ENCODE peak calls at places on chromosome 6, in seven cellular contexts. One of them, this sample, is unnamed.

GRCh38 chr6:70210462-70210861 is 92.4 kb downstream of the COL9A1 start:
- DNase-seq in Peyer's patch: no peak
- DNase-seq in H9: no peak
- DNase-seq in neural crest cell: no peak
- DNase-seq in ovary: no peak
- DNase-seq in mesothelial cell of epicardium: no peak
- DNase-seq in lung: no peak
- DNase-seq in this sample: no peak

GRCh38 chr6:64254558-64254957 is 619.0 kb downstream of the PHF3 start:
- DNase-seq in H9: no peak
- DNase-seq in lung: no peak
- DNase-seq in Peyer's patch: no peak
- DNase-seq in mesothelial cell of epicardium: no peak
- DNase-seq in ovary: no peak
- DNase-seq in neural crest cell: no peak
- DNase-seq in this sample: no peak

GRCh38 chr6:44649365-44650025 is 262.0 kb downstream of the CDC5L start:
- DNase-seq in H9: no peak
- DNase-seq in mesothelial cell of epicardium: no peak
- DNase-seq in neural crest cell: no peak
- DNase-seq in ovary: no peak
- DNase-seq in lung: no peak
- DNase-seq in Peyer's patch: no peak
- DNase-seq in this sample: no peak

GRCh38 chr6:112311950-112312547 is 35.1 kb upstream of the RFPL4B start:
- DNase-seq in Peyer's patch: no peak
- DNase-seq in mesothelial cell of epicardium: no peak
- DNase-seq in H9: no peak
- DNase-seq in lung: no peak
- DNase-seq in ovary: no peak
- DNase-seq in neural crest cell: no peak
- DNase-seq in this sample: no peak

GRCh38 chr6:14274552-14275492 is 157.2 kb downstream of the CD83 start:
- DNase-seq in lung: no peak
- DNase-seq in mesothelial cell of epicardium: no peak
- DNase-seq in H9: peak
- DNase-seq in neural crest cell: no peak
- DNase-seq in Peyer's patch: no peak
- DNase-seq in ovary: no peak
- DNase-seq in this sample: peak

GRCh38 chr6:33955566-33955965 is 151.8 kb upstream of the MLN start:
- DNase-seq in H9: no peak
- DNase-seq in lung: no peak
- DNase-seq in mesothelial cell of epicardium: no peak
- DNase-seq in ovary: no peak
- DNase-seq in neural crest cell: no peak
- DNase-seq in Peyer's patch: no peak
- DNase-seq in this sample: no peak

GRCh38 chr6:11208267-11208666 is 24.2 kb downstream of the NEDD9 start:
- DNase-seq in Peyer's patch: no peak
- DNase-seq in lung: no peak
- DNase-seq in mesothelial cell of epicardium: no peak
- DNase-seq in H9: no peak
- DNase-seq in ovary: no peak
- DNase-seq in neural crest cell: no peak
- DNase-seq in this sample: no peak

GRCh38 chr6:155084431-155085123 is 89.5 kb downstream of the TIAM2 start:
- DNase-seq in lung: no peak
- DNase-seq in neural crest cell: no peak
- DNase-seq in Peyer's patch: no peak
- DNase-seq in ovary: no peak
- DNase-seq in mesothelial cell of epicardium: no peak
- DNase-seq in H9: no peak
- DNase-seq in this sample: no peak

GRCh38 chr6:54775586-54775985 is 71.0 kb upstream of the FAM83B start:
- DNase-seq in lung: no peak
- DNase-seq in ovary: no peak
- DNase-seq in H9: no peak
- DNase-seq in neural crest cell: no peak
- DNase-seq in Peyer's patch: no peak
- DNase-seq in mesothelial cell of epicardium: no peak
- DNase-seq in this sample: no peak

GRCh38 chr6:131995924-131996323 is 44.8 kb upstream of the CCN2 start:
- DNase-seq in H9: no peak
- DNase-seq in Peyer's patch: no peak
- DNase-seq in lung: no peak
- DNase-seq in mesothelial cell of epicardium: no peak
- DNase-seq in ovary: no peak
- DNase-seq in neural crest cell: no peak
- DNase-seq in this sample: peak

GRCh38 chr6:160249687-160250086 is 8.9 kb downstream of the SLC22A2 start:
- DNase-seq in Peyer's patch: no peak
- DNase-seq in mesothelial cell of epicardium: no peak
- DNase-seq in H9: no peak
- DNase-seq in ovary: no peak
- DNase-seq in neural crest cell: no peak
- DNase-seq in lung: no peak
- DNase-seq in this sample: no peak

GRCh38 chr6:149334682-149335160 is 17.2 kb downstream of the TAB2 start:
- DNase-seq in mesothelial cell of epicardium: no peak
- DNase-seq in ovary: no peak
- DNase-seq in lung: no peak
- DNase-seq in H9: no peak
- DNase-seq in Peyer's patch: no peak
- DNase-seq in neural crest cell: no peak
- DNase-seq in this sample: no peak

GRCh38 chr6:82836022-82836575 is 229.5 kb downstream of the UBE3D start:
- DNase-seq in neural crest cell: no peak
- DNase-seq in H9: peak
- DNase-seq in Peyer's patch: no peak
- DNase-seq in lung: no peak
- DNase-seq in mesothelial cell of epicardium: no peak
- DNase-seq in ovary: no peak
- DNase-seq in this sample: no peak

GRCh38 chr6:145147981-145148380 is 587.3 kb downstream of the EPM2A start:
- DNase-seq in neural crest cell: no peak
- DNase-seq in mesothelial cell of epicardium: no peak
- DNase-seq in ovary: no peak
- DNase-seq in H9: no peak
- DNase-seq in lung: no peak
- DNase-seq in Peyer's patch: no peak
- DNase-seq in this sample: no peak

GRCh38 chr6:132199343-132199742 is 201.9 kb downstream of the MOXD1 start:
- DNase-seq in H9: no peak
- DNase-seq in neural crest cell: no peak
- DNase-seq in Peyer's patch: no peak
- DNase-seq in mesothelial cell of epicardium: no peak
- DNase-seq in lung: no peak
- DNase-seq in ovary: no peak
- DNase-seq in this sample: no peak

GRCh38 chr6:44145839-44146238 is 12.8 kb upstream of the CAPN11 start:
- DNase-seq in mesothelial cell of epicardium: no peak
- DNase-seq in neural crest cell: no peak
- DNase-seq in Peyer's patch: no peak
- DNase-seq in H9: no peak
- DNase-seq in lung: no peak
- DNase-seq in ovary: no peak
- DNase-seq in this sample: no peak

GRCh38 chr6:16055852-16056251 is 73.0 kb upstream of the MYLIP start:
- DNase-seq in lung: no peak
- DNase-seq in H9: no peak
- DNase-seq in Peyer's patch: no peak
- DNase-seq in ovary: no peak
- DNase-seq in mesothelial cell of epicardium: no peak
- DNase-seq in neural crest cell: no peak
- DNase-seq in this sample: no peak

GRCh38 chr6:161244725-161245124 is 29.1 kb downstream of the AGPAT4 start:
- DNase-seq in H9: no peak
- DNase-seq in lung: no peak
- DNase-seq in ovary: no peak
- DNase-seq in neural crest cell: no peak
- DNase-seq in mesothelial cell of epicardium: no peak
- DNase-seq in Peyer's patch: no peak
- DNase-seq in this sample: no peak

GRCh38 chr6:43074847-43075741 is 1.0 kb upstream of the PTK7 start:
- DNase-seq in lung: peak
- DNase-seq in neural crest cell: no peak
- DNase-seq in mesothelial cell of epicardium: peak
- DNase-seq in Peyer's patch: no peak
- DNase-seq in ovary: peak
- DNase-seq in H9: no peak
- DNase-seq in this sample: no peak

GRCh38 chr6:43075791-43076092 is 372 bp upstream of the PTK7 start:
- DNase-seq in ovary: no peak
- DNase-seq in H9: no peak
- DNase-seq in mesothelial cell of epicardium: no peak
- DNase-seq in lung: no peak
- DNase-seq in neural crest cell: no peak
- DNase-seq in Peyer's patch: no peak
- DNase-seq in this sample: no peak

GRCh38 chr6:43070028-43070632 is 6.0 kb upstream of the PTK7 start:
- DNase-seq in H9: no peak
- DNase-seq in ovary: peak
- DNase-seq in Peyer's patch: no peak
- DNase-seq in mesothelial cell of epicardium: peak
- DNase-seq in lung: no peak
- DNase-seq in neural crest cell: no peak
- DNase-seq in this sample: no peak
- TF ChIP-seq CTCF in H9: peak
- TF ChIP-seq CTCF in ovary: peak
- TF ChIP-seq CTCF in Peyer's patch: peak
- TF ChIP-seq CTCF in mesothelial cell of epicardium: peak
- TF ChIP-seq CTCF in lung: no peak
- TF ChIP-seq CTCF in neural crest cell: peak
- TF ChIP-seq CTCF in this sample: peak

DNA sequence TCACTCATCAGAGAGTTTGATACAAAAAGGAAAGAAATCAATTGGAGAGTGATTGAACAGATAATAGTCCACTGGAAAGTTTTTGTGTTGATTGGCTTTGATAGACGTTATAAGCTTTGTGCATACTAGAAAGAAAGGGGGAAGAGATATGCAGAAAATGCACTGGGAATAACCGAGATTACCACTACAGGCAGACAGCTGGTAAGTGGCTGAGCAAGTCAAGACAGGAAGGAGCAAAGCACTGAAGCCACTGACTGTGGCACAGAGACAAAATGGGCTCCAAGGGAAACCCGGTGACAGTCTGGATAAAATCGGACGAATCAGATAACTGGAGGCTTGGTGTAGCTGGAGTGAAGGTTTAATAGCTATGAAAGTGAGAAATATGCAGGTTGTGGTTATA is 209.0 kb downstream of the SIM1 start:
- DNase-seq in neural crest cell: no peak
- DNase-seq in mesothelial cell of epicardium: no peak
- DNase-seq in lung: no peak
- DNase-seq in ovary: no peak
- DNase-seq in Peyer's patch: no peak
- DNase-seq in H9: no peak
- DNase-seq in this sample: no peak
- TF ChIP-seq CTCF in neural crest cell: no peak
- TF ChIP-seq CTCF in mesothelial cell of epicardium: no peak
- TF ChIP-seq CTCF in lung: no peak
- TF ChIP-seq CTCF in ovary: no peak
- TF ChIP-seq CTCF in Peyer's patch: no peak
- TF ChIP-seq CTCF in H9: no peak
- TF ChIP-seq CTCF in this sample: no peak

DNA sequence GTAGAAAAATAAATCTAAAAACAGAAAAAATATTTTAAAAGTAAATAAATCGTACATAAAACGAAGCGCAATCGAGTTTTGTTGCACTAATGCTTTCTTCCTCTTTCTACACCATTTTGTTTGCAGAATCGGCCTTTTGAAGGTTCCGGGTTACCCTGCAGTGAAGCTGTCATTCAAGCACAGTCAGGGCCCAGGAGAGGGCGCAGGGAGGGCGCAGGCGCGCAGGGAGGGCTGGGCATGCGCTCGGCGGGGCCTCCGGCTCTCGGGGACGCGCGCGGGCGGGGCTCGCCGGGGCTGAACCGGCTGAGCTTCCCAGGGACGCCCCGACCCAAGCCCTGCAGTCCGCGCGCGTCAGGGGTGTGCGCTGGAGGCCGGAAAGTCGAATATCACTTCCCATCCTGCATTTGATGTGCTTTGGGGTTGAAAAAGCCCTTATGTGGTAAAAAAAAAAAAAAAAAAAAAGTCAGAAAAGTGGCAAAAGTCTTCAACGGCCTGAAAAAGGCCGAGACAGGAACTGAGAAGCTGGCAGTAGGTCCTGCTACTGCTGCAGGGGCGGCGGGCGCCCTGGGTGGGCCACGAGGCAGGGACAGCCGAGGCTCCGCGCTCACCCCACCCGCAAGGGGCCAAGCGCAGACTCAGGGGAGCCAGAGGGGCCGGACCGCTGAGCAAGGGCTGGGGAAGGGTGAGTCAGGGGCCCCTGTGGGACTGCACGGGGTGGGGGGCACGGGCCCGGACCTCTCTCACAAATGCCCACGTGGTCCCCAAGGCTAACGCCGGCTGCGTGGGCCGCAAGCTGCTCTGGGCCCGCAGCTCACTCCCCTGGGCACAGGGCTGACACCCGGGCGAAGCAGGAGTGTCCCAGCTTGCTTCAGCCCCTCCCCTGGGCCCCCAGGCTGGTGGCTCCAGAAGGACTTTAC is 40.5 kb downstream of the THBS2 start:
- DNase-seq in Peyer's patch: peak
- DNase-seq in ovary: peak
- DNase-seq in mesothelial cell of epicardium: peak
- DNase-seq in lung: peak
- DNase-seq in H9: peak
- DNase-seq in neural crest cell: peak
- DNase-seq in this sample: no peak
- TF ChIP-seq CTCF in Peyer's patch: peak
- TF ChIP-seq CTCF in ovary: peak
- TF ChIP-seq CTCF in mesothelial cell of epicardium: no peak
- TF ChIP-seq CTCF in lung: peak
- TF ChIP-seq CTCF in H9: peak
- TF ChIP-seq CTCF in neural crest cell: peak
- TF ChIP-seq CTCF in this sample: peak

GRCh38 chr6:136548582-136549330 is 1.5 kb downstream of the MAP7 start:
- DNase-seq in neural crest cell: no peak
- DNase-seq in H9: no peak
- DNase-seq in ovary: no peak
- DNase-seq in lung: no peak
- DNase-seq in Peyer's patch: no peak
- DNase-seq in mesothelial cell of epicardium: no peak
- DNase-seq in this sample: no peak

GRCh38 chr6:136546321-136546720 is 3.9 kb downstream of the MAP7 start:
- DNase-seq in neural crest cell: no peak
- DNase-seq in ovary: no peak
- DNase-seq in Peyer's patch: no peak
- DNase-seq in H9: no peak
- DNase-seq in mesothelial cell of epicardium: no peak
- DNase-seq in lung: no peak
- DNase-seq in this sample: no peak

GRCh38 chr6:136549359-136550044 is 720 bp downstream of the MAP7 start:
- DNase-seq in H9: peak
- DNase-seq in lung: peak
- DNase-seq in ovary: peak
- DNase-seq in mesothelial cell of epicardium: peak
- DNase-seq in neural crest cell: no peak
- DNase-seq in Peyer's patch: no peak
- DNase-seq in this sample: no peak

GRCh38 chr6:136547871-136548270 is 2.4 kb downstream of the MAP7 start:
- DNase-seq in ovary: no peak
- DNase-seq in Peyer's patch: no peak
- DNase-seq in mesothelial cell of epicardium: no peak
- DNase-seq in H9: no peak
- DNase-seq in neural crest cell: no peak
- DNase-seq in lung: no peak
- DNase-seq in this sample: no peak

GRCh38 chr6:136547336-136547735 is 2.9 kb downstream of the MAP7 start:
- DNase-seq in Peyer's patch: no peak
- DNase-seq in H9: no peak
- DNase-seq in neural crest cell: no peak
- DNase-seq in mesothelial cell of epicardium: no peak
- DNase-seq in lung: no peak
- DNase-seq in ovary: no peak
- DNase-seq in this sample: no peak
- TF ChIP-seq CTCF in Peyer's patch: peak
- TF ChIP-seq CTCF in H9: peak
- TF ChIP-seq CTCF in neural crest cell: peak
- TF ChIP-seq CTCF in mesothelial cell of epicardium: peak
- TF ChIP-seq CTCF in lung: no peak
- TF ChIP-seq CTCF in ovary: no peak
- TF ChIP-seq CTCF in this sample: peak

This sample was measured in keratinocyte.